ENCODE peak calls at places on chromosomes 1 and 21, in nine cellular contexts. G is esophagus muscularis mucosa, U is heart left ventricle, H is IMR-90, P is Peyer's patch, K is breast epithelium, A is ovary, E is H54, O is lower leg skin. I is an unnamed sample.

GRCh38 chr1:32871364-32872188 is 864 bp upstream of the FNDC5 start:
- DNase-seq in E (no peak), A (no peak), K (no peak), G (no peak), P (no peak), O (no peak), U (no peak), H (no peak), I (peak; percentile 7)

GRCh38 chr1:242016518-242016917 is 17.6 kb upstream of the MAP1LC3C start:
- DNase-seq in E (no peak), P (no peak), A (no peak), H (no peak), O (no peak), K (no peak), G (no peak), U (no peak), I (no peak)

GRCh38 chr1:206646504-206646903 is 11.2 kb downstream of the DYRK3 start:
- DNase-seq in O (no peak), U (no peak), E (no peak), G (no peak), H (no peak), K (no peak), P (no peak), A (no peak), I (no peak)

GRCh38 chr1:235008239-235008638 is 120.4 kb downstream of the TOMM20 start:
- DNase-seq in E (no peak), H (peak; percentile 65), U (no peak), K (no peak), G (no peak), P (no peak), A (no peak), O (no peak), I (no peak)

GRCh38 chr1:101592861-101593260 is 356.0 kb downstream of the S1PR1 start:
- DNase-seq in E (no peak), U (no peak), H (peak; percentile 1), P (no peak), O (no peak), K (no peak), A (no peak), G (no peak), I (no peak)

GRCh38 chr1:105874621-105875020 is 1181.9 kb upstream of the PRMT6 start:
- DNase-seq in P (no peak), U (no peak), E (no peak), H (no peak), K (no peak), O (no peak), A (no peak), G (no peak), I (no peak)

GRCh38 chr21:21187579-21187978 is 189.4 kb downstream of the NCAM2 start:
- DNase-seq in O (no peak), E (no peak), H (peak; percentile 59), G (no peak), K (no peak), A (no peak), P (no peak), U (no peak), I (no peak)

GRCh38 chr1:241640867-241641542 is 836 bp upstream of the CHML start:
- DNase-seq in G (no peak), E (no peak), P (no peak), K (no peak), U (no peak), A (no peak), O (no peak), H (no peak), I (peak; percentile 15)

GRCh38 chr1:233790662-233791371 is 113.7 kb upstream of the SLC35F3 start:
- DNase-seq in A (no peak), H (peak; percentile 34), U (no peak), K (no peak), O (peak; percentile 16), E (peak; percentile 47), P (no peak), G (no peak), I (peak; percentile 55)

GRCh38 chr1:228648647-228649383 is 86.5 kb upstream of the RHOU start:
- DNase-seq in U (no peak), G (peak; percentile 64), E (no peak), O (no peak), K (no peak), A (peak; percentile 39), P (no peak), H (no peak), I (no peak)

GRCh38 chr1:13748610-13749505 is 48.9 kb downstream of the PRDM2 start:
- DNase-seq in G (peak; percentile 99), E (peak; percentile 87), U (peak; percentile 99), P (peak; percentile 99), A (peak; percentile 98), K (peak; percentile 98), H (peak; percentile 93), O (peak; percentile 96), I (peak; percentile 96)
- TF ChIP-seq POLR2A in G (peak; percentile 43), E (peak; percentile 70), U (peak; percentile 92), P (peak; percentile 81), A (peak; percentile 61), K (no peak), H (peak; percentile 85), O (peak; percentile 46), I (peak; percentile 85)

GRCh38 chr1:232767381-232768074 is 37.7 kb upstream of the MAP10 start:
- DNase-seq in U (no peak), G (no peak), P (no peak), O (peak; percentile 86), H (peak; percentile 74), A (peak; percentile 41), E (peak; percentile 59), K (peak; percentile 74), I (no peak)
- TF ChIP-seq POLR2A in U (no peak), G (no peak), P (peak; percentile 25), O (no peak), H (no peak), A (no peak), E (no peak), K (no peak), I (no peak)

DNA sequence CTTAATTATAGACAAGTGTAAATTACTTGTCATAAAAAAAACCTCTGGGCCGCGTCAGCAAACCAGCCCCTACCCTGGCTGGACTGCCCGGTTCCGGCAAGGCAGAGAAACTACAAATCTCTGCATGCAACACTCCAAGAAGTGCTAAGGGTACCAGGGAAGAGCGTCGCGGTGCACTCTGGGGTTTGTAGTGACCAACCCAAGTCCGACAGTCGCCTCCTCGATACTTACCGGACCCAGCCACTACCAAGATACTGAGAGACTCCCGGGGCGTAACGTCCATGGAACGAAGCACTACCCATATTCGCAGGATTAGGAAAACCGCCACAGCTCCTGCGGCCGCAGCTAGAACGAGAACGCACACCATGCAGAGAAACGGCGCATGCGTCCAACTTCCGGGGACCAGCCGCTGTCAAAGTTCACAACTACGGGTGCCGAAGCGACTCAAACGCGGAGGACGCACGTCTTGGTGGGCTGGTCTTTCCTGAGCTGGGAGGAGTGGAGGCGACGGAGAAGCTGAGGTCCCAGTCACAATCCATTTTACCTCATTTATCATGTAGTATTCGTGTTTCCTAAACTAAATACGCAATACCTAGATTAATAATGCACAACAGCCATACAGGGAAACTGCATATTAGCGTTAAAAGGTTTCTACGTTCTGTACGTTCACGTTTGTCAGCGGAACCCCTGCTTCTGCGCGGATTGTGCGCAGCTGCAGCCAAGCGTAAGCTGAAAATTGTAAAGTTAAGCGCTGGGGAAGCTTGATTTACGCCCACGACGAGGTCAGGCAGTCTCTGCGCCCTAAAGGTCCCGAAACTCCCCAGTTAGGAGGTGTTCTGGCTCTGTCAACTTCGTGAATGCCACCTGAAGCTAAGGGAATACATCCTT is at the start of gene ALG14:
- DNase-seq in K (peak; percentile 89), G (peak; percentile 99), H (peak; percentile 96), U (peak; percentile 95), O (peak; percentile 93), A (peak; percentile 95), P (peak; percentile 91), E (peak; percentile 83), I (peak; percentile 97)
- TF ChIP-seq POLR2A in K (peak; percentile 60), G (no peak), H (peak; percentile 34), U (peak; percentile 58), O (no peak), A (peak; percentile 75), P (peak; percentile 71), E (peak; percentile 59), I (peak; percentile 95)

GRCh38 chr21:46674430-46675007 is 39.0 kb downstream of the PRMT2 start:
- DNase-seq in H (no peak), A (no peak), E (no peak), U (no peak), P (no peak), O (no peak), G (no peak), K (no peak), I (no peak)

GRCh38 chr21:46675595-46676280 is 40.3 kb downstream of the PRMT2 start:
- DNase-seq in H (peak; percentile 29), G (no peak), P (no peak), U (no peak), O (no peak), A (no peak), K (no peak), E (no peak), I (no peak)
- TF ChIP-seq POLR2A in H (no peak), G (no peak), P (no peak), U (no peak), O (no peak), A (no peak), K (no peak), E (no peak), I (no peak)

DNA sequence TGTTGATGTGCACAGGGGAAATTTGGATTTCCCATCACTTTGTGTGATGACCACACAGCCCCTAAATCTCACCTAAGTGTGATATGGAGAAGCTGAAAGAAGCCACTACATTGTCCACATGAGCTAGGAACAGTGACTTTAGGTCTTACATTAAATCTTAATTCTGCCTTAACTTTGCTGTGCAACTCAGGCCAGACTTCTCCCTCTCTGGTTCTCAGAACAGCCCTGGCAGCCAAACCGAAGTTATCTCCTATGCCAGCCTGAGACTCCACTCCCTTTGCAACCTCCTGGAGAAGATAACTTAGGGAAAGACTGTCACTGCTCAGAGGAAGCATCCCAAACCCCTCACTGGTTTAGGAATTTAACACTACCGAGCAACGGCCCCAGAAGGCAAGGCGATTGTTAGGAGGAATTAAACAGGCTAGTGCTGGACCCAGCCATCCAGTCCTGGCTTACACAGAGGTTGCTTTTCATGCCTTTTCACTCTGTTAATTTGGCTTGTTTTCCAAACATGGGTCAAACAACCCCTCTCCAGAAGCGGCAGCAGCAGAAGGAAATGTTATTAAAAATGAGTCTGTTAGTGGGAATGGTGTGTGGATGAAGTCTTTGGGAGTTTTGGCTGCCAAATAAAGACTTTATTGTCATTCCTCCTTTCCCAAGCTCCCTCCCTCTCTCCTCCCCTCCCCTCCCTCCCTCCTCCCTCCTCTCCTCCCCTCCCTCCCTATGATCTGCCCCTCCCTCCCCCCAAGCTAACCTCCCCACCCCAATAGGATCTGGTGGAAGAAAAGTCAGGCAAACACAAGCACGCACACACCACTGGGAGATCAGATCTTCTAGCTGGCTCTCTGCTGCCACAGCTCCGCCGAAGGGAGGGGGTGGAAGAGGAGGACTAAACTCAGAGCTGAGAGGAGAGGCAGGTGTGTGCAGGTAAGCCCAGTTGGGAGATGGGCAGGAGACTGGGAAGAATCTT is at the start of gene PRELP:
- DNase-seq in O (peak; percentile 67), A (peak; percentile 70), H (peak; percentile 16), G (no peak), U (no peak), K (peak; percentile 64), E (peak; percentile 31), P (no peak), I (no peak)
- TF ChIP-seq POLR2A in O (peak; percentile 6), A (peak; percentile 82), H (no peak), G (peak; percentile 50), U (peak; percentile 27), K (peak; percentile 60), E (no peak), P (no peak), I (no peak)

DNA sequence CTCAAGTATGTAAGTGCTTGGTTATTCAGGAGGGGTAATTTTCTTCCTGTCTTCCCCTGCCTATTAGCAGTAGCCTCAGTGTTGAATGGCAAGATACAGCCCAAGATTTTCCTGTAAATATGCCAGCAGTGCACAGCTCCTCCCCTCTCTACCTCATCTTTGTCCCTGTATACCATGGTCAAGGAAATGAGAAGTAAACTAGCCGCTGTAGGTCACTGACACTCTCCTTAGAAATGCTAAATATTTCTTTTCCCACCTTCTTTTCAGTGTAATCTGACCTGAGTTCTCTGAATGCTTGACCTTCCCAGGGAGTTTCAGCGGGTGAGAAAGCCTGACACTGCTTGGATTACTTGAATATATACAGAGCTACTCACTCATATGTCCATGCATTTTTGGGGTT is 84.1 kb upstream of the ZNF326 start:
- DNase-seq in H (peak; percentile 96), K (no peak), P (no peak), U (no peak), G (no peak), A (no peak), E (peak; percentile 52), O (no peak), I (no peak)
- TF ChIP-seq POLR2A in H (no peak), K (no peak), P (no peak), U (no peak), G (no peak), A (no peak), E (no peak), O (no peak), I (no peak)

I was measured in erythroblast.